ENCODE peak calls at places on chromosome 12, in four cellular contexts. V is spleen, E is GM23248, K is astrocyte of the cerebellum. O is an unnamed sample.
A peak's percentile ranks its signal among the peaks of the same experiment; 100 is the strongest.

GRCh38 chr12:60489071-60489470 is 893.2 kb downstream of the SLC16A7 start:
- DNase-seq in V (no peak), E (peak; percentile 54), K (no peak), O (peak; percentile 13)

GRCh38 chr12:81610955-81611889 is 147.9 kb downstream of the PPFIA2 start:
- DNase-seq in V (peak; percentile 59), E (peak; percentile 35), K (no peak), O (peak; percentile 1)

GRCh38 chr12:128852026-128852725 is 1.1 kb upstream of the GLT1D1 start:
- DNase-seq in V (peak; percentile 61), E (no peak), K (no peak), O (no peak)

GRCh38 chr12:91877461-91878230 is 268.0 kb downstream of the BTG1 start:
- DNase-seq in V (no peak), E (no peak), K (no peak), O (no peak)

GRCh38 chr12:54394281-54394719 is 9.8 kb upstream of the ZNF385A start:
- DNase-seq in V (no peak), E (peak; percentile 72), K (peak; percentile 13), O (peak; percentile 66)

GRCh38 chr12:45315462-45315861 is 99.6 kb downstream of the ANO6 start:
- DNase-seq in V (no peak), E (peak; percentile 14), K (no peak), O (peak; percentile 28)

GRCh38 chr12:67969134-67969782 is 20.0 kb upstream of the IFNG-AS1 start:
- DNase-seq in V (no peak), E (peak; percentile 23), K (no peak), O (no peak)

GRCh38 chr12:1518486-1518762 is 76.0 kb downstream of the FBXL14 start:
- DNase-seq in V (no peak), E (no peak), K (no peak), O (no peak)

O was measured in EL.